ENCODE peak calls at places on chromosomes 5 and 9, in seven cellular contexts. C is aorta, J is heart right ventricle, H is AG04450, T is body of pancreas, R is breast epithelium, O is H9. V is an unnamed sample. For H3K9me3, the result is how much of the 10 kb centered on the place peaks cover.

GRCh38 chr5:91288117-91288516 is 95.0 kb downstream of the ARRDC3 start:
- DNase-seq in C (no peak), J (no peak), H (peak), T (no peak), R (no peak), O (no peak), V (no peak)

GRCh38 chr9:31542384-31543055 is 841.9 kb upstream of the ACO1 start:
- DNase-seq in C (no peak), J (no peak), H (no peak), T (peak), R (no peak), O (peak), V (no peak)

GRCh38 chr5:177370488-177371119 is 12.9 kb downstream of the RGS14 start:
- DNase-seq in C (peak), J (peak), H (peak), T (peak), R (peak), O (peak), V (peak)

GRCh38 chr5:131997727-131998117 is 13.7 kb downstream of the ACSL6 start:
- DNase-seq in C (no peak), J (no peak), H (no peak), T (no peak), R (no peak), O (no peak), V (no peak)

GRCh38 chr5:163564321-163564924 is 59.0 kb downstream of the MAT2B start:
- DNase-seq in C (no peak), J (no peak), H (peak), T (peak), R (no peak), O (peak), V (peak)

GRCh38 chr5:30376848-30377247 is 816.6 kb upstream of the CDH6 start:
- DNase-seq in C (no peak), J (no peak), H (no peak), T (no peak), R (no peak), O (no peak), V (no peak)

GRCh38 chr5:137186759-137187461 is 312.2 kb downstream of the SPOCK1 start:
- DNase-seq in C (no peak), J (no peak), H (peak), T (no peak), R (no peak), O (no peak), V (no peak)

GRCh38 chr5:60066502-60066901 is 173.0 kb upstream of the PDE4D start:
- DNase-seq in C (no peak), J (no peak), H (no peak), T (no peak), R (no peak), O (no peak), V (no peak)

GRCh38 chr5:136309932-136310598 is 55.3 kb downstream of the TRPC7 start:
- DNase-seq in C (no peak), J (no peak), H (no peak), T (no peak), R (no peak), O (no peak), V (no peak)

GRCh38 chr9:19408316-19408692 is 505 bp upstream of the ACER2 start:
- DNase-seq in C (peak), J (peak), H (no peak), T (no peak), R (peak), O (no peak), V (no peak)

GRCh38 chr9:16501098-16501663 is 369.3 kb downstream of the BNC2 start:
- DNase-seq in C (no peak), J (no peak), H (no peak), T (no peak), R (no peak), O (no peak), V (no peak)

GRCh38 chr5:56305001-56305400 is 71.9 kb upstream of the ANKRD55 start:
- DNase-seq in C (no peak), J (no peak), H (no peak), T (no peak), R (no peak), O (no peak), V (no peak)
- H3K9me3 ChIP-seq in C (under half), J (under half), H (under half), T (under half), R (under half), O (under half), V (under half)

GRCh38 chr5:161155451-161155850 is 303.4 kb upstream of the ATP10B start:
- DNase-seq in C (no peak), J (no peak), H (no peak), T (no peak), R (no peak), O (no peak), V (no peak)

GRCh38 chr5:161149078-161149477 is 297.1 kb upstream of the ATP10B start:
- DNase-seq in C (no peak), J (no peak), H (no peak), T (no peak), R (no peak), O (no peak), V (no peak)

GRCh38 chr5:161150589-161150988 is 298.6 kb upstream of the ATP10B start:
- DNase-seq in C (no peak), J (no peak), H (no peak), T (no peak), R (no peak), O (no peak), V (no peak)

DNA sequence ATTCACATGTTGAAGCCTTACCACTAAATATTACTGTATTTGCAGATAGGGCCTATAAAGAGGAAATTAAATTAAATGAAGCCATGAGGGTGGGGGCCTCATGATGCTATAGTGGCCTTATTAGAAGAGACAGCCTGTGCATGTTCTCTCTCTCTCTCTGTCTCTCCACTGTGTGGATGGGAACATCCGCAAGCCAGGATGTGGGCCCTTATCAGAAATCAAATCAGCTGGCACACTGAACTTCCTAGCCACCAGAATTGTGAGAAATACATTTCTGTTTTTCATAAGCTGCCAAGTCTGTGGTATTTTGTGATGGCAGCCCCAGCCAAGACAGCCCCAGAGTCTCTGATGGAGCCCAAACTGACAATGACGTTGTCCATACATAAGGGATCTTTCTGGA is 300.4 kb upstream of the ATP10B start:
- DNase-seq in C (no peak), J (no peak), H (no peak), T (no peak), R (no peak), O (no peak), V (no peak)
- H3K9me3 ChIP-seq in C (under half), J (under half), H (under half), T (under half), R (under half), O (under half), V (under half)

GRCh38 chr5:141260458-141261237 is 15.5 kb downstream of the PCDHB15 start:
- DNase-seq in C (no peak), J (no peak), H (no peak), T (no peak), R (no peak), O (no peak), V (no peak)

GRCh38 chr5:141258464-141258863 is 13.3 kb downstream of the PCDHB15 start:
- DNase-seq in C (no peak), J (no peak), H (no peak), T (no peak), R (no peak), O (no peak), V (no peak)

GRCh38 chr5:141258948-141259347 is 13.8 kb downstream of the PCDHB15 start:
- DNase-seq in C (no peak), J (no peak), H (no peak), T (no peak), R (no peak), O (no peak), V (no peak)

DNA sequence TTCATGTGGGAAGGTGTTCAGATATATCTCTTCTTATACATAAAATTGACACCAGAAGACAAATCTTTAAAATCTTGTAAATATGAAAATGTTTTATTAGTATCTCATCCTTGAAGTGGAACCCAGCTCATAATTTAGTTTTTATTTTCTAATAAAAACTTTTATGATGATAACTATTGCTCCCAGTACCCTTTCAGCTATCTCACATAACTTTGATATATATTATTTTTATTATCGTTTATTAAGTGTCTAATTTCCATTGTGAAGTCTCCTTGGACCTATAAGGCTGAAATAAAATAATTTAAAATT is 16.0 kb downstream of the PCDHB15 start:
- DNase-seq in C (no peak), J (no peak), H (no peak), T (no peak), R (no peak), O (no peak), V (no peak)
- H3K9me3 ChIP-seq in C (under half), J (half or more), H (under half), T (under half), R (half or more), O (half or more), V (under half)

DNA sequence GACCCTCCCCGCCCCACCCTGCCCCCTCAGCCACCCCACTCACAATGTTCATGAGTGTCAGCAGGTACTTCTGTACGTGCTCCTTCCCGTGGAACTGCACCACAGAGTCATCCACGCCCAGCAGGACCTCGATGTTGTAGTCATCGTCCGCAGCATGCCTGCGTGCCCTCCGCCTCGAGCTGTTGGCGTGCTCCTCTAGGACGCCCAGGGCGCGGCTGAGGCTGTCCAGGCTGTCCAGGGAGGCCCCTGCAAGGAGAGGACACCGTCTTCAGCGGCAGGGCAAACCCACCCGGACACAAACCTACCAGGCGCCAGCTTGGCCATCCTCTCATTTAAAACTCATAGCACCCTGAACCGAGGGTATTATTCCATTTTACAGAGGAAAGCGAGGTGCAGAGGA is 137.8 kb downstream of the ADAMTS2 start:
- DNase-seq in C (no peak), J (no peak), H (no peak), T (no peak), R (no peak), O (no peak), V (no peak)
- H3K9me3 ChIP-seq in C (under half), J (under half), H (under half), T (under half), R (under half), O (under half), V (under half)

DNA sequence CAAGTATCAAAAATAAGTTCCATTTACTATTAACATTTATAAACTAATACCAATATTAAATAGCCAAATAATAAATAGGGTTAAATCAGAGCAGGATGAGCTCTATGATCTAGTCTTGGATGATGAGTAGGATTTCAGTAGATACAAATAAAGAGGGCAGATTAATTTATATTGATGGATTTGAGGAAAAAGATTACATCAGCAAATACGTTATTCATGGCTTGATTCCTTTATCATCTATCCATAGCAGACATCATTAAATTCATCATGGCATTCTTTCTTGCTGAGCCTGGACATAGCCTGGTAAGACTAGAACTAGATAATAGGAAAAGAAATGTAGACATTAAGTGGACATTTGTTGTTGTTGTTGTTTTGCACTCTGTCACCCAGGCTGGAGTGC is 13.4 kb upstream of the MSMP start:
- DNase-seq in C (no peak), J (no peak), H (no peak), T (no peak), R (no peak), O (no peak), V (no peak)
- H3K9me3 ChIP-seq in C (under half), J (under half), H (under half), T (under half), R (under half), O (under half), V (under half)

DNA sequence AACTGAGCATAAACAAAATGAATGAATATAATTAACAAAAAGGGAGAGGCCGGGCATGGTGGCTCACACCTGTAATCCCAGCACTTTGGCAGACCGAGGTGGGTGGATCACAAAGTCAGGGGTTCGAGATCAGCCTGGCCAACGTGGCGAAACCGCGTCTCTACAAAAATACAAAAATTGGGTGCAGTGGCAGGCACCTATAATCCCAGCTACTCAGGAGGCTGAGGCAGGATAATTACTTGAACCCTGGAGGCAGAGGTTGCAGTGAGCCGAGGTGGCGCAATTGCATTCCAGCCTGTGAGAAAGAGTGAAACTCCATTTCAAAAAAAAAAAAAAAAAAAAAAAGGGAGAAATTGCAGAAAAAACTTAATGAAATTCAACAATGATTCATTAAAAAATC is 839.3 kb upstream of the CTNND2 start:
- DNase-seq in C (no peak), J (no peak), H (no peak), T (no peak), R (no peak), O (no peak), V (no peak)
- H3K9me3 ChIP-seq in C (under half), J (under half), H (under half), T (under half), R (under half), O (under half), V (under half)

DNA sequence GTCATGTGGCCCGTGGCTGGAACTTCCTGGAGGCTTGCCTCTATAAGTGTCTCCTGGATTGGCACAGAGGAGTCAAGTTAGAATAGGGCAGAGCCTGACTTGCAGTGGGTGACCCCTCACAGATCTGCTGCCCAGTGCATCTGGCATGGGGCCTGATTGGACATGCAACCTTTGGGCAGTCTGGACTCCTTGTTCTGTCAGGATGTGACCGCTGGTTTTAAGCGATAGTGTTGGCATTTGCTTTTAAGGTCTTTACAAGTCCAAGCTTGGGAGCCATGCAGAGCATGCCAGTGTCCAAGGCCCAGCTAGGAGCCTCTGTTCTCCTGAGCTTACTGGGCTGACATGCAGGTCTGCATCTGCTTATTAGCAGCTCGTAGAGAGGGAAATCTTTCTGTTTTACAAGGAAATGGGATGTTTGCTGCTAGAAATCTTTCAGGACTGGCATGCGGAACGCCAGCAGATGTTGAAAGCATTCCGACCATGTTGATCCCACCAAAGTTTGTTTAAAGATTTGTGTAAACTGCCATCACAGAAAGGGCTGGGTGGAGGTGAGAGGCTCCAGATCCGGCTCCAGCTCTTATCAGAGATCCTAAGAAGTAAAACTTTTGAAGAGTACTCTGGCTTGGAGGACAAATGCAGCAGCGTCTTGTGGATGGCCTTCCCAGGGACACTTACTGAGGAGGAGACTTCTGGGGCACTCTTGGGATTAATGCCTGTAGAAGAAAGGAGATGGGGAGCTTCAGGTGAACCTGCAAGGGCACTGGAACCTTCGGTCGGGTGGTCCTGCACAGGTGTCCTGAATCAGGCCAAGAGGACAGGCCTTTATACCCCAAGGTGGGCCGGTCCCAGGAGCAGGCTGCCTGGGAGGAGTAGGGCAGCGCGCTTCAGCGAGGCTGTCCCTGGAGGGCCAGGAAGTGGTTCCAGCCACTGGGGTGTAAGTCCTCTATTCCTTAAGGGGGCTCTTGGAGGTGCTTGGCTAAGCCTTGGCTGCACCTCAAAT is 27.6 kb downstream of the GADD45G start:
- DNase-seq in C (no peak), J (no peak), H (no peak), T (no peak), R (no peak), O (no peak), V (no peak)
- H3K9me3 ChIP-seq in C (under half), J (under half), H (under half), T (under half), R (under half), O (under half), V (under half)

GRCh38 chr5:110219769-110220168 is 506.7 kb downstream of the TMEM232 start:
- DNase-seq in C (no peak), J (no peak), H (no peak), T (no peak), R (no peak), O (no peak), V (no peak)
- H3K9me3 ChIP-seq in C (under half), J (under half), H (under half), T (under half), R (under half), O (under half), V (under half)